ENCODE peak calls at places on chromosomes 5 and 9, in six cellular contexts. T is GM12878, B is SK-N-SH, Z is H1, E is HepG2, N is K562. H is an unnamed sample.
A peak's percentile ranks its signal among the peaks of the same experiment; 100 is the strongest.

GRCh38 chr5:9572246-9572645 is 26.4 kb upstream of the SEMA5A start:
- DNase-seq in T (no peak), B (no peak), Z (no peak), E (no peak), N (no peak), H (no peak)

GRCh38 chr5:82406200-82406773 is 128.1 kb upstream of the RPS23 start:
- DNase-seq in T (no peak), B (no peak), Z (no peak), E (no peak), N (no peak), H (no peak)

GRCh38 chr5:77853353-77853907 is 77.3 kb upstream of the TBCA start:
- DNase-seq in T (no peak), B (peak; percentile 23), Z (no peak), E (no peak), N (no peak), H (no peak)

GRCh38 chr5:73921746-73922145 is 295.8 kb downstream of the ARHGEF28 start:
- DNase-seq in T (no peak), B (no peak), Z (no peak), E (no peak), N (no peak), H (no peak)

GRCh38 chr5:146731909-146732659 is 146.5 kb downstream of the PPP2R2B start:
- DNase-seq in T (no peak), B (no peak), Z (no peak), E (no peak), N (no peak), H (no peak)

GRCh38 chr9:98045234-98046160 is 11.0 kb upstream of the NANS start:
- DNase-seq in T (peak; percentile 84), B (no peak), Z (no peak), E (peak; percentile 77), N (peak; percentile 52), H (peak; percentile 80)

GRCh38 chr5:5751496-5751895 is 329.0 kb downstream of the ICE1 start:
- DNase-seq in T (peak; percentile 24), B (no peak), Z (no peak), E (no peak), N (no peak), H (no peak)

GRCh38 chr5:178312900-178313299 is 80.3 kb upstream of the PHYKPL start:
- DNase-seq in T (no peak), B (no peak), Z (no peak), E (no peak), N (no peak), H (peak; percentile 56)

GRCh38 chr5:135458921-135459331 is 6.8 kb upstream of the TIFAB start:
- DNase-seq in T (no peak), B (no peak), Z (no peak), E (no peak), N (peak; percentile 55), H (no peak)

GRCh38 chr5:35483797-35484196 is 133.9 kb upstream of the SPEF2 start:
- DNase-seq in T (no peak), B (no peak), Z (no peak), E (peak; percentile 91), N (no peak), H (peak; percentile 21)

GRCh38 chr9:33106372-33106771 is 29.9 kb upstream of the SMU1 start:
- DNase-seq in T (no peak), B (no peak), Z (no peak), E (no peak), N (no peak), H (no peak)

GRCh38 chr9:129008469-129008965 is 19.6 kb downstream of the SH3GLB2 start:
- DNase-seq in T (no peak), B (no peak), Z (no peak), E (no peak), N (no peak), H (no peak)

GRCh38 chr9:38068866-38069628 is at the start of gene SHB:
- DNase-seq in T (no peak), B (peak; percentile 95), Z (peak; percentile 51), E (peak; percentile 56), N (peak; percentile 99), H (peak; percentile 39)

DNA sequence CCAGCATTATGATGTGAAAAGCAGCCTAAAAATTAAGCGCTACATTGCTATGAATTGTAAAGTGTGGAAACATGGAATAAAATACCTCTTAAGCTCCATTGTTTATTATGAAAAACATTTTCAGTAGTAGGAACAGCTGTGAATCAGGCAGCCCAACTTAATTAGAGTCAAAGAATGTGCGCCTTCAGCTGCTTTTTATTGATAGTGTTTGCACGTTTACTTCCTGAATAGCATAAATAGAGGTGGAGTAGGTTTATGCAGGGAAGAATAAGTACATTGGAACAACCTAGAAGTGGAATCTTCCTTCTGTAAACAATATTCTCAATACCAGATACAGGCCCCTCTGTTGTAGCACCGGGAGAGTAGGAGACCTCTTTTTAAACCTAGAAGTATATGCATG is 79.9 kb downstream of the IQGAP2 start:
- DNase-seq in T (no peak), B (no peak), Z (no peak), E (no peak), N (no peak), H (no peak)
- TF ChIP-seq GABPA in T (no peak), B (no peak), Z (no peak), E (no peak), N (no peak), H (no peak)

GRCh38 chr5:107331882-107332281 is 338.9 kb downstream of the EFNA5 start:
- DNase-seq in T (no peak), B (no peak), Z (no peak), E (no peak), N (no peak), H (no peak)

GRCh38 chr5:107331312-107331711 is 339.4 kb downstream of the EFNA5 start:
- DNase-seq in T (no peak), B (no peak), Z (no peak), E (no peak), N (no peak), H (no peak)

GRCh38 chr5:107329850-107330249 is 340.9 kb downstream of the EFNA5 start:
- DNase-seq in T (no peak), B (no peak), Z (no peak), E (no peak), N (no peak), H (no peak)

DNA sequence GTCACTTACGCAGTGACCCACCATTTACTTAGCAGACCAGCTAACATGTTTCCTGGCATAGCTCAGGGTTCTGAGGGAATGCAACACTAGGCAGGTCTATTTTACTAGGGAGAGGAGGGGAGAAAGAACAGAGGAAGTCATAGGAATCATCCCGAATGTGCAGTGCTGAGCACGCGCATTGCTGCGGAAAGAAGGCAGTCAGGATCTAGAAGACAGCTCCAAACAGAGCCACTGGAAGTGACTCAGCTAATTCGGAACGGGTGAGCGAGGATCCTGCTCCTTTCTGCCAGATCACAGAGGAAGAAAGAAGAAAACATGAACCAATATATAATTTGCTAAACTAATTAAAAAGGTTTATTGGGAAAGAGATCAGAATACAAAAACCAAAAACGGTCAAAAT is 339.8 kb downstream of the EFNA5 start:
- DNase-seq in T (no peak), B (no peak), Z (no peak), E (no peak), N (no peak), H (no peak)
- TF ChIP-seq POLR2AphosphoS5 in T (no peak), B (no peak), Z (no peak), E (no peak), N (no peak), H (no peak)

DNA sequence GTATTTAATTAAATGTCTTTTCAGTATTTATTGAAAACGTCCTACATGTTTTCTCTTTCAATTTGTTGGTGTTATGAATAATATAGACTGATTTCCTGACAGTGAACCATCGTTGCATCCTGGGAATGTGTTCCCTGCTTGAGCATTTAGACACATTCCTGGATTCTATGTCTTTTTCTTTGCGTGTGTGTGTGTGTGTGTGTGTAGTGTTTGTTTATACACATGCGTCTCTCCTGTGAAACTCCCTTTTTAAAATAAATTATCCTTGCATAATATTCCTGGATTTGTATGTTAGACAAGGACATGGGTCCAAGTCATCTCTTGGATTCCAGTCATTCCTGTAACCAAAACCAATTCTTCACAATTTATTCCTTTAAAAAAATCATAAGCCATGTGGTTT is 153.4 kb downstream of the HSPA4 start:
- DNase-seq in T (no peak), B (no peak), Z (no peak), E (no peak), N (no peak), H (no peak)
- TF ChIP-seq GABPA in T (no peak), B (no peak), Z (no peak), E (no peak), N (no peak), H (no peak)

GRCh38 chr9:28810375-28811075 is 1237.2 kb upstream of the C9orf72 start:
- DNase-seq in T (no peak), B (no peak), Z (no peak), E (no peak), N (no peak), H (no peak)
- TF ChIP-seq POLR2AphosphoS5 in T (no peak), B (no peak), Z (no peak), E (no peak), N (no peak), H (no peak)

DNA sequence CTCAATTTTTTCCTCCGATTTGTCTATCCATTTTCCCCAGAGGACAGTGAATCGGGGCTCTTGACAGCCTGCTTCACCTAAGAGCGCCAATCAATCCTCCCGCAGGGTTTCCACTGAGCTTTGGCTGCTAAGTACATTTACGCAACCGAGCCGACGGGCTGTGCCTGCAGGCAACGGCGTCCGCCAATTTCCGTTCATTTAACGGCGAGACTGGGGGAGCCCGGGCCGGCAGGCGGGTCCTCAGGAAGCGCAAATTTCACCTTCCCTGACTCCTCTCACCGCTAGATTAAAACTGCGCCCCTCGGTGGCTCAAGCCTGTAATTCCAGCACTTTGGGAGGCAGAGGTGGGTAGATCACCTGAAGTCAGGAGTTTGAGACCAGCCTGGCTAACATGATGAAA is 2.7 kb upstream of the NXNL2 start:
- DNase-seq in T (no peak), B (no peak), Z (peak; percentile 70), E (no peak), N (no peak), H (peak; percentile 82)
- TF ChIP-seq GABPA in T (no peak), B (no peak), Z (no peak), E (no peak), N (no peak), H (no peak)